ENCODE peak calls at places on chromosome 19, in five cellular contexts. One of them, this sample, is unnamed. For H3K9me3, the result is how much of the 10 kb centered on the place peaks cover.

GRCh38 chr19:40392894-40393517 is 3.0 kb upstream of the HIPK4 start:
- DNase-seq in thyroid gland: peak
- DNase-seq in A673: no peak
- DNase-seq in left ventricle myocardium inferior: no peak
- DNase-seq in IMR-90: no peak
- DNase-seq in this sample: peak

GRCh38 chr19:4642625-4643024 is 3.3 kb downstream of the TNFAIP8L1 start:
- DNase-seq in thyroid gland: no peak
- DNase-seq in A673: no peak
- DNase-seq in left ventricle myocardium inferior: no peak
- DNase-seq in IMR-90: no peak
- DNase-seq in this sample: no peak

GRCh38 chr19:32416749-32417469 is 11.3 kb downstream of the DPY19L3 start:
- DNase-seq in thyroid gland: no peak
- DNase-seq in A673: no peak
- DNase-seq in left ventricle myocardium inferior: no peak
- DNase-seq in IMR-90: peak
- DNase-seq in this sample: no peak

GRCh38 chr19:47102561-47103135 is 10.9 kb downstream of the ZC3H4 start:
- DNase-seq in thyroid gland: peak
- DNase-seq in A673: no peak
- DNase-seq in left ventricle myocardium inferior: no peak
- DNase-seq in IMR-90: no peak
- DNase-seq in this sample: no peak

GRCh38 chr19:55493052-55493649 is 4.9 kb downstream of the SSC5D start:
- DNase-seq in thyroid gland: no peak
- DNase-seq in A673: no peak
- DNase-seq in left ventricle myocardium inferior: no peak
- DNase-seq in IMR-90: peak
- DNase-seq in this sample: no peak

GRCh38 chr19:49560358-49560900 is 19.9 kb downstream of the NOSIP start:
- DNase-seq in thyroid gland: no peak
- DNase-seq in A673: no peak
- DNase-seq in left ventricle myocardium inferior: peak
- DNase-seq in IMR-90: no peak
- DNase-seq in this sample: no peak

GRCh38 chr19:46489445-46490272 is 6.0 kb downstream of the PNMA8B start:
- DNase-seq in thyroid gland: peak
- DNase-seq in A673: no peak
- DNase-seq in left ventricle myocardium inferior: peak
- DNase-seq in IMR-90: peak
- DNase-seq in this sample: peak

GRCh38 chr19:50793558-50794065 is 3.4 kb downstream of the ACP4 start:
- DNase-seq in thyroid gland: no peak
- DNase-seq in A673: peak
- DNase-seq in left ventricle myocardium inferior: no peak
- DNase-seq in IMR-90: no peak
- DNase-seq in this sample: no peak

GRCh38 chr19:38693380-38694223 is 46.2 kb downstream of the ACTN4 start:
- DNase-seq in thyroid gland: peak
- DNase-seq in A673: peak
- DNase-seq in left ventricle myocardium inferior: no peak
- DNase-seq in IMR-90: peak
- DNase-seq in this sample: no peak

GRCh38 chr19:49331616-49332055 is 3.6 kb upstream of the CD37 start:
- DNase-seq in thyroid gland: peak
- DNase-seq in A673: peak
- DNase-seq in left ventricle myocardium inferior: no peak
- DNase-seq in IMR-90: peak
- DNase-seq in this sample: peak

GRCh38 chr19:48255376-48256303 is at the start of gene CARD8:
- DNase-seq in thyroid gland: peak
- DNase-seq in A673: peak
- DNase-seq in left ventricle myocardium inferior: peak
- DNase-seq in IMR-90: peak
- DNase-seq in this sample: peak

GRCh38 chr19:45087531-45087930 is 5.4 kb upstream of the PPP1R37 start:
- DNase-seq in thyroid gland: no peak
- DNase-seq in A673: no peak
- DNase-seq in left ventricle myocardium inferior: no peak
- DNase-seq in IMR-90: no peak
- DNase-seq in this sample: no peak

GRCh38 chr19:8064866-8065486 is 12.4 kb downstream of the CCL25 start:
- DNase-seq in thyroid gland: no peak
- DNase-seq in A673: no peak
- DNase-seq in left ventricle myocardium inferior: no peak
- DNase-seq in IMR-90: no peak
- DNase-seq in this sample: no peak

DNA sequence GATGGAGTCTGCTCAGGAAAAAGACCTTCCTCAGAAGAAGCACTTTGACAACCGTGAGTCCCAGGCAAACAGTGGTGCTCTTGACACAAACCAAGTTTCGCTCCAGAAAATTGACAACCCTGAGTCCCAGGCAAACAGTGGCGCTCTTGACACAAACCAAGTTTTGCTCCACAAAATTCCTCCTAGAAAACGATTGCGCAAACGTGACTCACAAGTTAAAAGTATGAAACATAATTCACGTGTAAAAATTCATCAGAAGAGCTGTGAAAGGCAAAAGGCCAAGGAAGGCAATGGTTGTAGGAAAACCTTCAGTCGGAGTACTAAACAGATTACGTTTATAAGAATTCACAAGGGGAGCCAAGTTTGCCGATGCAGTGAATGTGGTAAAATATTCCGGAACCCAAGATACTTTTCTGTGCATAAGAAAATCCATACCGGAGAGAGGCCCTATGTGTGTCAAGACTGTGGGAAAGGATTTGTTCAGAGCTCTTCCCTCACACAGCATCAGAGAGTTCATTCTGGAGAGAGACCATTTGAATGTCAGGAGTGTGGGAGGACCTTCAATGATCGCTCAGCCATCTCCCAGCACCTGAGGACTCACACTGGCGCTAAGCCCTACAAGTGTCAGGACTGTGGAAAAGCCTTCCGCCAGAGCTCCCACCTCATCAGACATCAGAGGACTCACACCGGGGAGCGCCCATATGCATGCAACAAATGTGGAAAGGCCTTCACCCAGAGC is 16.2 kb upstream of the ZNF544 start:
- DNase-seq in thyroid gland: no peak
- DNase-seq in A673: no peak
- DNase-seq in left ventricle myocardium inferior: no peak
- DNase-seq in IMR-90: no peak
- DNase-seq in this sample: no peak
- H3K9me3 ChIP-seq in thyroid gland: under half
- H3K9me3 ChIP-seq in A673: half or more
- H3K9me3 ChIP-seq in left ventricle myocardium inferior: half or more
- H3K9me3 ChIP-seq in IMR-90: half or more
- H3K9me3 ChIP-seq in this sample: under half

DNA sequence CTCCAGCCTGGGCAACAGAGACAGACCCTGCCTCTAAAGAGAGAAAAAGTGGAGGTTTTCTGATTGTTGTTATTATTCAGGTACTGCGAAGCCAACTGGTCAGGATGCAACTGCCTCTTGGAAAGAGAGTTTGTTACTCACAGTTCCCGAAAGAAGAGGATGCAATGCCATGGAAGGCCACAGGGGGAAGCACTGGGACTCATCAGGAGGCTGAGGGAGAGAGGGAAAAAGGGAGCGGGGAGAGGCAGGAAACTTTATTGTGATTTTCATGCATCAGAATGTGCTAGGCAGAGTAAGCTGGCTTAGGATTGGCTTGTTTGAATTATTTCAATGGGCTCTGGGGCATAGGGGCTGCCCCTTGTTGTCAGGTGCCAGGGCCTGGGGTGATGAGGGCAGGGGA is 27.6 kb downstream of the MYO9B start:
- DNase-seq in thyroid gland: no peak
- DNase-seq in A673: peak
- DNase-seq in left ventricle myocardium inferior: no peak
- DNase-seq in IMR-90: peak
- DNase-seq in this sample: no peak
- TF ChIP-seq CTCF in thyroid gland: no peak
- TF ChIP-seq CTCF in A673: peak
- TF ChIP-seq CTCF in left ventricle myocardium inferior: peak
- TF ChIP-seq CTCF in IMR-90: peak
- TF ChIP-seq CTCF in this sample: peak

GRCh38 chr19:1441022-1441426 is 2.8 kb downstream of the RPS15 start:
- DNase-seq in thyroid gland: no peak
- DNase-seq in A673: no peak
- DNase-seq in left ventricle myocardium inferior: no peak
- DNase-seq in IMR-90: no peak
- DNase-seq in this sample: no peak
- H3K9me3 ChIP-seq in thyroid gland: under half
- H3K9me3 ChIP-seq in A673: under half
- H3K9me3 ChIP-seq in left ventricle myocardium inferior: under half
- H3K9me3 ChIP-seq in IMR-90: under half
- H3K9me3 ChIP-seq in this sample: under half

GRCh38 chr19:13089139-13089856 is 13.4 kb downstream of the LYL1 start:
- DNase-seq in thyroid gland: no peak
- DNase-seq in A673: peak
- DNase-seq in left ventricle myocardium inferior: no peak
- DNase-seq in IMR-90: no peak
- DNase-seq in this sample: no peak
- TF ChIP-seq CTCF in thyroid gland: no peak
- TF ChIP-seq CTCF in A673: peak
- TF ChIP-seq CTCF in left ventricle myocardium inferior: peak
- TF ChIP-seq CTCF in IMR-90: peak
- TF ChIP-seq CTCF in this sample: peak

DNA sequence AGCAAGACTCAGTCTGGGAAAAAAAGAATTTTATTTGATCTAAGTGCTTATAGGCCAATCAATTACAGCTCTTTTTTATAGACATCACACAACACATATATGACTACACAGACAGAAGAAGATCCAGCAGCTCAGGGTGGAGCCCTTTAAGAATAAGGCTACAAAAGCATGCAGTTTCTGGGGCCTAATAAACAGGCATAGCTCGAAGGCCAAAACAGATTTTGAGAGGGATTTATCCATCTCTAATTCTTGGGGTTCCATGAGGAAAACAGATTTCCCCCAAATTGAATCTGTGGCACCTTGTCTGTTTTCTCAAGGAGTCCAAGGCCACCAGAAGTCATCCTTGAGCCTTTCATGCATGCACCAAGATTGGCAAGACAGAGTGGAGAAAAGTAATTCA is 3.9 kb upstream of the ZNF550 start:
- DNase-seq in thyroid gland: no peak
- DNase-seq in A673: no peak
- DNase-seq in left ventricle myocardium inferior: no peak
- DNase-seq in IMR-90: no peak
- DNase-seq in this sample: no peak
- H3K9me3 ChIP-seq in thyroid gland: under half
- H3K9me3 ChIP-seq in A673: half or more
- H3K9me3 ChIP-seq in left ventricle myocardium inferior: half or more
- H3K9me3 ChIP-seq in IMR-90: under half
- H3K9me3 ChIP-seq in this sample: under half

GRCh38 chr19:33471111-33471996 is 50.2 kb downstream of the PEPD start:
- DNase-seq in thyroid gland: no peak
- DNase-seq in A673: no peak
- DNase-seq in left ventricle myocardium inferior: no peak
- DNase-seq in IMR-90: no peak
- DNase-seq in this sample: peak

GRCh38 chr19:33470040-33470330 is 51.6 kb downstream of the PEPD start:
- DNase-seq in thyroid gland: no peak
- DNase-seq in A673: no peak
- DNase-seq in left ventricle myocardium inferior: no peak
- DNase-seq in IMR-90: no peak
- DNase-seq in this sample: no peak

GRCh38 chr19:33473644-33474305 is 47.8 kb downstream of the PEPD start:
- DNase-seq in thyroid gland: no peak
- DNase-seq in A673: peak
- DNase-seq in left ventricle myocardium inferior: no peak
- DNase-seq in IMR-90: peak
- DNase-seq in this sample: no peak

GRCh38 chr19:33470686-33471085 is 50.9 kb downstream of the PEPD start:
- DNase-seq in thyroid gland: no peak
- DNase-seq in A673: no peak
- DNase-seq in left ventricle myocardium inferior: no peak
- DNase-seq in IMR-90: no peak
- DNase-seq in this sample: no peak

GRCh38 chr19:33472696-33473624 is 48.6 kb downstream of the PEPD start:
- DNase-seq in thyroid gland: no peak
- DNase-seq in A673: peak
- DNase-seq in left ventricle myocardium inferior: no peak
- DNase-seq in IMR-90: peak
- DNase-seq in this sample: no peak
- TF ChIP-seq CTCF in thyroid gland: no peak
- TF ChIP-seq CTCF in A673: peak
- TF ChIP-seq CTCF in left ventricle myocardium inferior: no peak
- TF ChIP-seq CTCF in IMR-90: no peak
- TF ChIP-seq CTCF in this sample: no peak

GRCh38 chr19:57552432-57552831 is 7.2 kb downstream of the ZNF550 start:
- DNase-seq in thyroid gland: no peak
- DNase-seq in A673: no peak
- DNase-seq in left ventricle myocardium inferior: no peak
- DNase-seq in IMR-90: no peak
- DNase-seq in this sample: no peak
- H3K9me3 ChIP-seq in thyroid gland: under half
- H3K9me3 ChIP-seq in A673: under half
- H3K9me3 ChIP-seq in left ventricle myocardium inferior: half or more
- H3K9me3 ChIP-seq in IMR-90: half or more
- H3K9me3 ChIP-seq in this sample: under half

DNA sequence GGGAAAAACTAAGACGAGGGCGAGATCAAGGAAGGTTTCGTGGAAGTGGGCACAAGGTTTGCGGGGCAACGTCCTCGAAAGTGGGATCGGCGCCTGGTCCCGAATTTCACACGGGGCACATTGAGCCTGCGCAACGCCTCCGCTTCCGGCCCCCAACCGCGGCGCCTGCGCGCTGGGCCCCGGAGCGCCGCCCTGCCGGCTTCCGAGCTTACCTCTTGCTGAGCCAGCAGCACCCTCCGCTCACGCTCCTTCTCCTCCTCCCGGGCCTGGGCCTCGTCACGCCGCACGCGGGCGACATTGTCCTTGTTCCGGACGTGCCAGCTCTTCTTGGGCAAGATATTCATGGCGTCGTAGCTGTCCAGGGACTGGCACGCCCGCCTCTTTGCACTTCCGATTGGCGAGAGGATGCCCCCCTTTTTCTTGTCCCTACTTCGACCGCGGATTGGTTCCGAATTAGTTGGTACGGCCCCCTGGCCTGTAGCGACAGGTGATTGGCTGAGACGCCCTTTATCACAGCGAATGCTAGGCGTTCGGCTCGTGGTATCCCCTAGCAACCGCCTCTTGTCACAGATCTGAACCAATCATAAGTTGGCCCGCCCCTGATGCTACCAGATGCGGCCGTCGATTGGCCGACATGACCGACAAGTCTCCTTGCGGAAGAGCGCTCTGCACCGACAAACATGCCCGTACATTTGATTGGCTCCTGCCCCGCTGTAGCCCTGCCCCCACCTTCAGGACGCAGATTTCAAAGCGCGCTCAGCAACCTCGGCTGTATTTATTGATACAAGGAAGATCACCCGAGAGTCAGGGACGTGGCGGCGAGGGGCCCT is at the start of gene LENG1:
- DNase-seq in thyroid gland: peak
- DNase-seq in A673: peak
- DNase-seq in left ventricle myocardium inferior: peak
- DNase-seq in IMR-90: peak
- DNase-seq in this sample: peak
- TF ChIP-seq CTCF in thyroid gland: peak
- TF ChIP-seq CTCF in A673: peak
- TF ChIP-seq CTCF in left ventricle myocardium inferior: peak
- TF ChIP-seq CTCF in IMR-90: peak
- TF ChIP-seq CTCF in this sample: peak